ENCODE peak calls at places on chromosomes 2 and 18, in seven cellular contexts. One of them, this sample, is unnamed.

GRCh38 chr2:207928079-207928478 is 97.2 kb downstream of the PLEKHM3 start:
- DNase-seq in foreskin fibroblast: peak; percentile 24
- DNase-seq in IMR-90: no peak
- DNase-seq in small intestine: no peak
- DNase-seq in lower lobe of right lung: no peak
- DNase-seq in transverse colon: peak; percentile 22
- DNase-seq in esophagus squamous epithelium: no peak
- DNase-seq in this sample: no peak

GRCh38 chr2:84302513-84303412 is 156.3 kb downstream of the SUCLG1 start:
- DNase-seq in foreskin fibroblast: peak; percentile 58
- DNase-seq in IMR-90: peak; percentile 43
- DNase-seq in small intestine: peak; percentile 92
- DNase-seq in lower lobe of right lung: no peak
- DNase-seq in transverse colon: peak; percentile 58
- DNase-seq in esophagus squamous epithelium: no peak
- DNase-seq in this sample: no peak

GRCh38 chr2:150619607-150620330 is 132.3 kb upstream of the RND3 start:
- DNase-seq in foreskin fibroblast: peak; percentile 87
- DNase-seq in IMR-90: peak; percentile 78
- DNase-seq in small intestine: no peak
- DNase-seq in lower lobe of right lung: no peak
- DNase-seq in transverse colon: no peak
- DNase-seq in esophagus squamous epithelium: no peak
- DNase-seq in this sample: no peak

GRCh38 chr18:61771861-61772260 is 120.9 kb downstream of the RNF152 start:
- DNase-seq in foreskin fibroblast: no peak
- DNase-seq in IMR-90: no peak
- DNase-seq in small intestine: no peak
- DNase-seq in lower lobe of right lung: no peak
- DNase-seq in transverse colon: no peak
- DNase-seq in esophagus squamous epithelium: no peak
- DNase-seq in this sample: no peak

GRCh38 chr2:119678021-119678656 is 862 bp upstream of the TMEM177 start:
- DNase-seq in foreskin fibroblast: no peak
- DNase-seq in IMR-90: no peak
- DNase-seq in small intestine: peak; percentile 88
- DNase-seq in lower lobe of right lung: no peak
- DNase-seq in transverse colon: peak; percentile 57
- DNase-seq in esophagus squamous epithelium: no peak
- DNase-seq in this sample: no peak

GRCh38 chr18:59232309-59233016 is 12.5 kb downstream of the GRP start:
- DNase-seq in foreskin fibroblast: no peak
- DNase-seq in IMR-90: no peak
- DNase-seq in small intestine: no peak
- DNase-seq in lower lobe of right lung: no peak
- DNase-seq in transverse colon: no peak
- DNase-seq in esophagus squamous epithelium: no peak
- DNase-seq in this sample: no peak

GRCh38 chr2:237644059-237644703 is 16.8 kb downstream of the LRRFIP1 start:
- DNase-seq in foreskin fibroblast: no peak
- DNase-seq in IMR-90: no peak
- DNase-seq in small intestine: no peak
- DNase-seq in lower lobe of right lung: no peak
- DNase-seq in transverse colon: no peak
- DNase-seq in esophagus squamous epithelium: no peak
- DNase-seq in this sample: peak; percentile 50

GRCh38 chr2:13193900-13194299 is 477.2 kb downstream of the TRIB2 start:
- DNase-seq in foreskin fibroblast: peak; percentile 1
- DNase-seq in IMR-90: peak; percentile 16
- DNase-seq in small intestine: peak; percentile 7
- DNase-seq in lower lobe of right lung: no peak
- DNase-seq in transverse colon: no peak
- DNase-seq in esophagus squamous epithelium: no peak
- DNase-seq in this sample: no peak

GRCh38 chr2:149645391-149645790 is 57.8 kb upstream of the MMADHC start:
- DNase-seq in foreskin fibroblast: peak; percentile 88
- DNase-seq in IMR-90: peak; percentile 50
- DNase-seq in small intestine: no peak
- DNase-seq in lower lobe of right lung: no peak
- DNase-seq in transverse colon: no peak
- DNase-seq in esophagus squamous epithelium: no peak
- DNase-seq in this sample: no peak

GRCh38 chr2:62441421-62441820 is 64.6 kb downstream of the TMEM17 start:
- DNase-seq in foreskin fibroblast: no peak
- DNase-seq in IMR-90: no peak
- DNase-seq in small intestine: no peak
- DNase-seq in lower lobe of right lung: no peak
- DNase-seq in transverse colon: no peak
- DNase-seq in esophagus squamous epithelium: no peak
- DNase-seq in this sample: no peak

GRCh38 chr2:192313773-192314172 is 119.0 kb upstream of the TMEFF2 start:
- DNase-seq in foreskin fibroblast: no peak
- DNase-seq in IMR-90: no peak
- DNase-seq in small intestine: no peak
- DNase-seq in lower lobe of right lung: no peak
- DNase-seq in transverse colon: no peak
- DNase-seq in esophagus squamous epithelium: no peak
- DNase-seq in this sample: no peak

GRCh38 chr2:28322887-28323483 is 69.7 kb upstream of the FOSL2 start:
- DNase-seq in foreskin fibroblast: peak; percentile 51
- DNase-seq in IMR-90: peak; percentile 79
- DNase-seq in small intestine: no peak
- DNase-seq in lower lobe of right lung: no peak
- DNase-seq in transverse colon: no peak
- DNase-seq in esophagus squamous epithelium: no peak
- DNase-seq in this sample: no peak

GRCh38 chr2:30372836-30373235 is 74.2 kb upstream of the LCLAT1 start:
- DNase-seq in foreskin fibroblast: no peak
- DNase-seq in IMR-90: no peak
- DNase-seq in small intestine: no peak
- DNase-seq in lower lobe of right lung: no peak
- DNase-seq in transverse colon: no peak
- DNase-seq in esophagus squamous epithelium: no peak
- DNase-seq in this sample: no peak

GRCh38 chr18:51125976-51126375 is 71.5 kb downstream of the MEX3C start:
- DNase-seq in foreskin fibroblast: no peak
- DNase-seq in IMR-90: no peak
- DNase-seq in small intestine: no peak
- DNase-seq in lower lobe of right lung: no peak
- DNase-seq in transverse colon: no peak
- DNase-seq in esophagus squamous epithelium: no peak
- DNase-seq in this sample: no peak

GRCh38 chr2:237487496-237487895 is 445 bp downstream of the MLPH start:
- DNase-seq in foreskin fibroblast: peak; percentile 59
- DNase-seq in IMR-90: no peak
- DNase-seq in small intestine: no peak
- DNase-seq in lower lobe of right lung: no peak
- DNase-seq in transverse colon: no peak
- DNase-seq in esophagus squamous epithelium: no peak
- DNase-seq in this sample: no peak

GRCh38 chr2:135948642-135949355 is 36.6 kb downstream of the DARS1 start:
- DNase-seq in foreskin fibroblast: peak; percentile 65
- DNase-seq in IMR-90: peak; percentile 83
- DNase-seq in small intestine: peak; percentile 35
- DNase-seq in lower lobe of right lung: no peak
- DNase-seq in transverse colon: no peak
- DNase-seq in esophagus squamous epithelium: no peak
- DNase-seq in this sample: no peak

GRCh38 chr18:75304678-75305557 is 94.3 kb downstream of the TSHZ1 start:
- DNase-seq in foreskin fibroblast: no peak
- DNase-seq in IMR-90: no peak
- DNase-seq in small intestine: no peak
- DNase-seq in lower lobe of right lung: no peak
- DNase-seq in transverse colon: no peak
- DNase-seq in esophagus squamous epithelium: no peak
- DNase-seq in this sample: no peak

GRCh38 chr2:101197215-101197745 is 46.1 kb upstream of the TBC1D8 start:
- DNase-seq in foreskin fibroblast: no peak
- DNase-seq in IMR-90: no peak
- DNase-seq in small intestine: no peak
- DNase-seq in lower lobe of right lung: no peak
- DNase-seq in transverse colon: no peak
- DNase-seq in esophagus squamous epithelium: no peak
- DNase-seq in this sample: no peak

GRCh38 chr2:216665240-216665639 is 30.1 kb downstream of the IGFBP5 start:
- DNase-seq in foreskin fibroblast: peak; percentile 72
- DNase-seq in IMR-90: no peak
- DNase-seq in small intestine: peak; percentile 76
- DNase-seq in lower lobe of right lung: no peak
- DNase-seq in transverse colon: peak; percentile 49
- DNase-seq in esophagus squamous epithelium: peak; percentile 6
- DNase-seq in this sample: no peak

DNA sequence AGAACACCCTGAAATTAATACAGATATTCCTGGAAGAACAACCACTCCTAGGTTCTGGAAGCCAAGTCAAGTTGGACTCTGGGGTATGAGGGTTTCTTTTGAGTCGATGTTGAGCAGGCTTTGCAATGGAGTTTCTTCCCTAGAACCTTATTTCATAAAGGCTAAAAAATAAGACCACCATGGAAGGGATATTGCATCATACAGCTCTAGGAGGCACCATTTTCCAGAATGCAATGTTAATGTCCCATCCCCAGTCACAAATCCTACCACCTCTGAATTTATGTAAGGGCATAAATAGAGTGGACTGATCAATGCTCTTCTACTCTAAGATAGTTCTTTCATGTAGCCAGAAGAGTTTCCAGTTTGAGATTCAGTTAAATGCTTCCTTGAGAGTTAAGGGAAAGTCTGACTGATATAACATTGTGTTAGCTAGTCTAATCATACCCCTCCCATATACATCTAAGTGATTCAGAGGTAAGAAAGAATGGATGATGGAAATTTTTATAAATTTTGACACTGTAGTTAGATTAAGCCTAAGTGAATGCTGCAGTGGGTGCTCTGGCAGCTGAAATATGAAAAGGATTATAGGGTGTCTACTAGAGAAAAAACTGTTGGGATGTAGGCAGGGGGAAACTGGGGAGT is 22.0 kb downstream of the ARHGAP15 start:
- DNase-seq in foreskin fibroblast: no peak
- DNase-seq in IMR-90: no peak
- DNase-seq in small intestine: no peak
- DNase-seq in lower lobe of right lung: no peak
- DNase-seq in transverse colon: no peak
- DNase-seq in esophagus squamous epithelium: no peak
- DNase-seq in this sample: no peak
- H3K4me3 ChIP-seq in foreskin fibroblast: no peak overlapping the region
- H3K4me3 ChIP-seq in IMR-90: no peak overlapping the region
- H3K4me3 ChIP-seq in small intestine: no peak overlapping the region
- H3K4me3 ChIP-seq in lower lobe of right lung: no peak overlapping the region
- H3K4me3 ChIP-seq in transverse colon: no peak overlapping the region
- H3K4me3 ChIP-seq in esophagus squamous epithelium: no peak overlapping the region
- H3K4me3 ChIP-seq in this sample: no peak overlapping the region

DNA sequence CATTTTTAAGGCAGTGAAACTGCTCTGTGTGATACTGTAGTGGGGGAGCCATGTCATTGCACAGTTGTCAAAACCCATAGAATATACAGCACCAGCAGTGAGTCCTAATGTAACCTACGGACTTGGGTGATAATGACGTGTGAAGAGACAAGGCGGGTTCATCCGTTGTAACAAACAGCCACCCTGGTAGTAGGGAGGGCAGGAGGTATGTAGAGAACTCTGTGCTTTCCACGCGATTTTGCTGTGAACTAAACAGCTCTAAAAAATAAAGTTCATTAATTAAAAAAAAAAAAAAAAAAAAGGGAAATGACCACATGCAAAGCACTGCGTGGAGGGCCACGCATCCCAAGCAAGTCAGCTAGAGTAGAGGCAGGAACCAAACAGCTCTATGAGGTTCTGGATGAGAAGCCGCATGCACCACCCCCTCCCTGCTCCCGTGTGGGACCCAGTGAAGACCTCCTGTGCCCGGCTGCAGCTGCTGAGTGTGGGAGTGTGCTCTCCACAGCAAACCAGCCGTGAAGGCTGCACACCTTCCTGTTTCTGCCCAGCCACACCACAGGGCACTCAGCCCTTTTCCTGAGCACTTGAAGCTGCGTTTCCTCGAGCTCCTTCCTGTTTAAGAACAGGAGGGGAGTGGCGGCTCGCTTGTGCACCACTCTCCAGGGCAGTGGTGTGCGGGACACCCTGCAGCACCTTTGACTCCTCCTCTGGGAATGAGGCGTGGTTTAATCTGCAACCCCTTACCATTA is 65.6 kb downstream of the ODC1 start:
- DNase-seq in foreskin fibroblast: peak; percentile 12
- DNase-seq in IMR-90: no peak
- DNase-seq in small intestine: peak; percentile 70
- DNase-seq in lower lobe of right lung: peak; percentile 87
- DNase-seq in transverse colon: peak; percentile 65
- DNase-seq in esophagus squamous epithelium: peak; percentile 4
- DNase-seq in this sample: no peak
- H3K4me3 ChIP-seq in foreskin fibroblast: no peak overlapping the region
- H3K4me3 ChIP-seq in IMR-90: no peak overlapping the region
- H3K4me3 ChIP-seq in small intestine: no peak overlapping the region
- H3K4me3 ChIP-seq in lower lobe of right lung: peak overlapping the region; percentile 22
- H3K4me3 ChIP-seq in transverse colon: no peak overlapping the region
- H3K4me3 ChIP-seq in esophagus squamous epithelium: no peak overlapping the region
- H3K4me3 ChIP-seq in this sample: peak overlapping the region; percentile 7

GRCh38 chr2:127516031-127516430 is 10.3 kb downstream of the IWS1 start:
- DNase-seq in foreskin fibroblast: peak; percentile 18
- DNase-seq in IMR-90: peak; percentile 27
- DNase-seq in small intestine: no peak
- DNase-seq in lower lobe of right lung: peak; percentile 86
- DNase-seq in transverse colon: peak; percentile 59
- DNase-seq in esophagus squamous epithelium: no peak
- DNase-seq in this sample: no peak

GRCh38 chr2:127515383-127515915 is 10.8 kb downstream of the IWS1 start:
- DNase-seq in foreskin fibroblast: no peak
- DNase-seq in IMR-90: no peak
- DNase-seq in small intestine: no peak
- DNase-seq in lower lobe of right lung: no peak
- DNase-seq in transverse colon: no peak
- DNase-seq in esophagus squamous epithelium: no peak
- DNase-seq in this sample: no peak

GRCh38 chr2:127514485-127514884 is 11.8 kb downstream of the IWS1 start:
- DNase-seq in foreskin fibroblast: no peak
- DNase-seq in IMR-90: no peak
- DNase-seq in small intestine: no peak
- DNase-seq in lower lobe of right lung: no peak
- DNase-seq in transverse colon: no peak
- DNase-seq in esophagus squamous epithelium: no peak
- DNase-seq in this sample: no peak

GRCh38 chr2:127512362-127512761 is 13.9 kb downstream of the IWS1 start:
- DNase-seq in foreskin fibroblast: no peak
- DNase-seq in IMR-90: no peak
- DNase-seq in small intestine: no peak
- DNase-seq in lower lobe of right lung: no peak
- DNase-seq in transverse colon: no peak
- DNase-seq in esophagus squamous epithelium: no peak
- DNase-seq in this sample: no peak

GRCh38 chr2:127514076-127514475 is 12.2 kb downstream of the IWS1 start:
- DNase-seq in foreskin fibroblast: no peak
- DNase-seq in IMR-90: no peak
- DNase-seq in small intestine: no peak
- DNase-seq in lower lobe of right lung: no peak
- DNase-seq in transverse colon: no peak
- DNase-seq in esophagus squamous epithelium: no peak
- DNase-seq in this sample: no peak
- H3K4me3 ChIP-seq in foreskin fibroblast: no peak overlapping the region
- H3K4me3 ChIP-seq in IMR-90: no peak overlapping the region
- H3K4me3 ChIP-seq in small intestine: no peak overlapping the region
- H3K4me3 ChIP-seq in lower lobe of right lung: no peak overlapping the region
- H3K4me3 ChIP-seq in transverse colon: no peak overlapping the region
- H3K4me3 ChIP-seq in esophagus squamous epithelium: no peak overlapping the region
- H3K4me3 ChIP-seq in this sample: no peak overlapping the region

GRCh38 chr2:187543488-187543887 is 10.7 kb downstream of the TFPI start:
- DNase-seq in foreskin fibroblast: no peak
- DNase-seq in IMR-90: no peak
- DNase-seq in small intestine: no peak
- DNase-seq in lower lobe of right lung: no peak
- DNase-seq in transverse colon: no peak
- DNase-seq in esophagus squamous epithelium: no peak
- DNase-seq in this sample: no peak
- H3K4me3 ChIP-seq in foreskin fibroblast: no peak overlapping the region
- H3K4me3 ChIP-seq in IMR-90: no peak overlapping the region
- H3K4me3 ChIP-seq in small intestine: no peak overlapping the region
- H3K4me3 ChIP-seq in lower lobe of right lung: no peak overlapping the region
- H3K4me3 ChIP-seq in transverse colon: no peak overlapping the region
- H3K4me3 ChIP-seq in esophagus squamous epithelium: no peak overlapping the region
- H3K4me3 ChIP-seq in this sample: no peak overlapping the region